ENCODE peak calls at places on chromosomes 3 and 15, in four cellular contexts. B is breast epithelium, I is IMR-90, W is transverse colon. R is an unnamed sample.
A peak's percentile ranks its signal among the peaks of the same experiment; 100 is the strongest.

GRCh38 chr3:14511971-14512943 is 27.9 kb downstream of the GRIP2 start:
- DNase-seq in I (no peak), B (peak; percentile 24), W (no peak), R (no peak)

GRCh38 chr3:154122096-154122911 is 1.1 kb downstream of the ARHGEF26 start:
- DNase-seq in B (no peak), W (no peak), I (no peak), R (no peak)

GRCh38 chr3:55163421-55163820 is 235.6 kb upstream of the LRTM1 start:
- DNase-seq in B (no peak), W (no peak), I (no peak), R (no peak)

GRCh38 chr15:25186411-25186810 is 231.6 kb downstream of the SNRPN start:
- DNase-seq in B (no peak), I (no peak), W (no peak), R (no peak)

GRCh38 chr3:90091557-90091956 is 984.1 kb downstream of the EPHA3 start:
- DNase-seq in W (peak; percentile 8), I (peak; percentile 34), B (no peak), R (no peak)

GRCh38 chr15:75918135-75918534 is 14.5 kb downstream of the FBXO22 start:
- DNase-seq in W (no peak), I (no peak), B (no peak), R (no peak)

GRCh38 chr3:78029775-78030174 is 989.9 kb downstream of the ROBO2 start:
- DNase-seq in I (no peak), B (no peak), W (no peak), R (no peak)

GRCh38 chr15:47422901-47423300 is 294.4 kb upstream of the SEMA6D start:
- DNase-seq in B (no peak), W (no peak), I (peak; percentile 42), R (no peak)

GRCh38 chr3:15500107-15500724 is 21.3 kb downstream of the COLQ start:
- DNase-seq in B (no peak), W (no peak), I (no peak), R (no peak)

GRCh38 chr3:49807427-49808114 is 4.5 kb downstream of the INKA1 start:
- DNase-seq in W (no peak), I (no peak), B (no peak), R (no peak)

GRCh38 chr3:9912294-9912935 is 4.5 kb upstream of the IL17RC start:
- DNase-seq in B (no peak), I (peak; percentile 82), W (no peak), R (no peak)

GRCh38 chr3:45487508-45487907 is 99.1 kb downstream of the LARS2 start:
- DNase-seq in B (no peak), W (no peak), I (no peak), R (peak; percentile 16)

GRCh38 chr15:57463360-57463759 is 87.1 kb downstream of the CGNL1 start:
- DNase-seq in I (no peak), B (no peak), W (no peak), R (no peak)

GRCh38 chr15:25171111-25171811 is 216.5 kb downstream of the SNRPN start:
- DNase-seq in W (no peak), I (no peak), B (peak; percentile 24), R (no peak)

GRCh38 chr3:127820221-127820870 is 2.0 kb downstream of the MGLL start:
- DNase-seq in B (no peak), I (peak; percentile 46), W (peak; percentile 31), R (peak; percentile 89)

GRCh38 chr3:188270423-188270972 is 116.5 kb downstream of the LPP start:
- DNase-seq in W (no peak), B (no peak), I (peak; percentile 96), R (peak; percentile 84)

GRCh38 chr15:48936666-48937065 is 27.1 kb downstream of the SHC4 start:
- DNase-seq in B (no peak), I (peak; percentile 87), W (no peak), R (no peak)

GRCh38 chr3:128975276-128975675 is 18.6 kb downstream of the CFAP92 start:
- DNase-seq in B (no peak), W (no peak), I (no peak), R (no peak)

GRCh38 chr3:16550676-16551341 is 37.3 kb upstream of the RFTN1 start:
- DNase-seq in W (peak; percentile 64), I (peak; percentile 88), B (no peak), R (peak; percentile 52)

GRCh38 chr3:14549256-14549931 is 9.3 kb upstream of the GRIP2 start:
- DNase-seq in I (peak; percentile 25), W (no peak), B (no peak), R (no peak)

GRCh38 chr3:10837849-10838248 is 21.8 kb downstream of the SLC6A11 start:
- DNase-seq in B (no peak), I (no peak), W (no peak), R (no peak)

GRCh38 chr15:29090617-29091466 is 178.8 kb downstream of the NSMCE3 start:
- DNase-seq in W (no peak), B (no peak), I (peak; percentile 11), R (no peak)

GRCh38 chr3:51968175-51968681 is 974 bp upstream of the PCBP4 start:
- DNase-seq in W (no peak), I (peak; percentile 18), B (no peak), R (no peak)

GRCh38 chr15:92614301-92614700 is 41.3 kb downstream of the FAM174B start:
- DNase-seq in I (no peak), W (no peak), B (peak; percentile 75), R (no peak)

GRCh38 chr3:3071136-3071535 is 39.0 kb downstream of the IL5RA start:
- DNase-seq in I (no peak), W (no peak), B (no peak), R (no peak)

DNA sequence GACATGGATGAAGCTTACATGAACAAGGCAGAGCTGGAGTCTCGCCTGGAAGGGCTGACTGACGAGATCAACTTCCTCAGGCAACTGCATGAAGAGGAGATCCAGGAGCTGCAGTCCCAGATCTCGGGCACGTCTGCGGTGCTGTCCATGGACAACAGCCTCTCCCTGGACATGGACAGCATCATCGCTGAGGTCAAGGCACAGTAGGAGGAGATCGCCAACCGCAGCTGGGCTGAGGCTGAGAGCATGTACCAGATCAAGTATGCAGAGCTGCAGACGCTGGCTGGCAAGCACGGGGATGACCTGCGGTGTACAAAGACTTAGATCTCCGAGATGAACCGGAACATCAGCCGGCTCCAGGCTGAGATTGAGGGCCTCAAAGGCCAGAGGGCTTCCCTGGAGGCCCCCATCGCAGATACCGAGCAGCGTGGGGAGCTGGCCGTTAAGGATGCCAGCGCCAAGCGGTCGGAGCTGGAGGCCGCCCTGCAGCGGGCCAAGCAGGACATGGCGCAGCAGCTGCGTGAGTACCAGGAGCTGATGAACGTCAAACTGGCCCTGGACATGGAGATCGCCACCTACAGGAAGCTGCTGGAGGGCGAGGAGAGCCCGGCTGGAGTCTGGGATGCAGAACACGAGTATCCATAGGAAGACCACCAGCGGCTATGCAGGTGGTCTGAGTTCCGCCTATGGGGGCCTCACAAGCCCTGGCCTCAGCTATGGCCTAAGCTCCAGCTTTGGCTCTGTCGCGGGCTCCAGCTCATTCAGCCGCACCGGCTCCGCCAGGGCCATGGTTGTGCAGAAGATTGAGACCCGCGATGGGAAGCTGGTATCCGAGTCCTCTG is 77.6 kb downstream of the CLDN11 start:
- DNase-seq in I (no peak), W (no peak), B (no peak), R (no peak)
- TF ChIP-seq CTCF in I (no peak), W (no peak), B (no peak), R (no peak)

GRCh38 chr3:94173667-94174434 is 111.0 kb downstream of the NSUN3 start:
- DNase-seq in W (no peak), B (no peak), I (peak; percentile 0), R (no peak)

GRCh38 chr3:94179059-94179458 is 116.2 kb downstream of the NSUN3 start:
- DNase-seq in B (no peak), I (no peak), W (no peak), R (no peak)

GRCh38 chr3:94172695-94173310 is 109.9 kb downstream of the NSUN3 start:
- DNase-seq in B (no peak), I (no peak), W (no peak), R (no peak)

GRCh38 chr3:94175677-94176076 is 112.8 kb downstream of the NSUN3 start:
- DNase-seq in I (no peak), W (no peak), B (no peak), R (no peak)

DNA sequence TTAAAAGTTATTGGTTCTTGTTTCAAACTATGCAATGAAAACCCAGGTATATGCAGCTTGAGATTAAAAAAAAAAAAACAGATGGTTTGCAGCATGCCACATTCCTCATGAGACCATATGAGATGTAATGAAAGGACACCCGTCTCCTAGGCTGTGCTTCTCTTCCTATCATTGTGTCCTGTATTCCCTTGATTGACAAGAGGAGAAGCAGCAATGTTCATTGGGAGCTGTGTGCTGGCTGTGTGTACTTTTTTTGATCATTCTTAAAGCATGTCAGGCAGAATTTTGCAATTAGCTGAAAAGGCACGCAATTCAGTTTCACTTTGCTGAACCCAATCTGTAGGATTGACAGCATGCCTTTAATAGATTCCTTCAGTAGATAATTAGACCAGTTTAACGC is 114.0 kb downstream of the NSUN3 start:
- DNase-seq in B (no peak), I (no peak), W (no peak), R (no peak)
- H3K4me3 ChIP-seq in B (no peak overlapping the region), I (no peak overlapping the region), W (no peak overlapping the region), R (no peak overlapping the region)

GRCh38 chr3:184284696-184285095 is 8.9 kb downstream of the ECE2 start:
- DNase-seq in I (peak; percentile 65), B (no peak), W (no peak), R (peak; percentile 6)
- TF ChIP-seq CTCF in I (peak; percentile 57), B (no peak), W (peak; percentile 6), R (peak; percentile 70)

GRCh38 chr15:72183781-72184164 is 13.8 kb downstream of the GRAMD2A start:
- DNase-seq in B (no peak), W (no peak), I (no peak), R (no peak)
- H3K4me3 ChIP-seq in B (peak overlapping the region; percentile 25), W (no peak overlapping the region), I (no peak overlapping the region), R (peak overlapping the region; percentile 48)

GRCh38 chr3:13285007-13285567 is 135.0 kb downstream of the NUP210 start:
- DNase-seq in I (no peak), B (no peak), W (no peak), R (no peak)

GRCh38 chr3:13282528-13282985 is 137.6 kb downstream of the NUP210 start:
- DNase-seq in W (no peak), B (no peak), I (no peak), R (no peak)

GRCh38 chr3:13281657-13282527 is 138.2 kb downstream of the NUP210 start:
- DNase-seq in W (peak; percentile 20), I (no peak), B (no peak), R (no peak)

GRCh38 chr3:13283877-13284264 is 136.3 kb downstream of the NUP210 start:
- DNase-seq in I (no peak), W (no peak), B (no peak), R (no peak)

DNA sequence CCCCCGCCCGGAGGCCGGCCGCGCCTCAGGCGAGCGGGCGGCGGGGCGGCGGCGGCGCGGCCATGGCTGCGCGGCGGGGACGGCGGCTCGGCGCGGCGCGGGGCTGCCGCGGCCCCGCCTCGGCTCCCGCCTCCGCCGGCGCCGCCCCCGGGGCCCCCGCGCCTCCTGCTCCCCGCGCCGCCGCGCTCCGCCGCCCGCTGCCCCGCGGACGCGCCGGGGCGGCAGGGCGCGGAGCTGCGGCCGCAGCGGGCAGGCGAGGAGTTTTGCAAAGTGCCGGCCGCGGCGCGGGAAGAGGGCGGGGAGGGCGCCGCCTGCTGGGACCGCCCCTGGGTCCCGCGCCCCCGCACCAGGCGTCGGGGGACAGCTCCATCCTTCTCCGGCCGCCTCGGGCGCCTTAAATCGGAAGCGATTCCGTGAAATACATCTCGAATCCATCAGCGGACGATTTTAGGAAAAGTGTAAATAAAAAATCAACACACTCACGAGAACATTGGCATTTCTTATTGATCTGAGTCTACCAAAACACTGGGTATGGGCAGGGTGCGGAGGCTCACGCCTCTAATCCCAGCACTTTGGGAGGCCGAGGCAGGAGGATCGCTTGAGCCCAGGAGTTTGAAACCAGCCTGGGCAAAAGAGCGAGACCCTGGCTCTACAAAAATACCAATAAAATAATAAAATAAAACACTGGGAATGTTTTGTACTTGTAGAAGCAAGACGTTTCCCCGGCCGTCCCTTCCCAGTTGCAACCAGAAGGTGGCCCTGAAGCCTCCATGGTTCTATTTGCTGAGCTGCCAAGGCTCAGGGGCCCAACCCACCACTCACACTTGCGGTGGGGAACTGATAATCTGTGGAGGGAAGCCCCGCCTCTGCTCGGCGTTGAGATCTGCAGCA is 136.9 kb downstream of the NUP210 start:
- DNase-seq in I (no peak), W (no peak), B (no peak), R (no peak)
- TF ChIP-seq CTCF in I (peak; percentile 3), W (peak; percentile 26), B (no peak), R (peak; percentile 36)

R was measured in epithelial cell of proximal tubule.